ENCODE peak calls at places on chromosomes 4 and X, in five cellular contexts. One of them, this sample, is unnamed.
A peak's percentile ranks its signal among the peaks of the same experiment; 100 is the strongest.

GRCh38 chr4:28373601-28374000 is 1513.0 kb downstream of the STIM2 start:
- DNase-seq in AG10803: peak; percentile 31
- DNase-seq in mucosa of descending colon: no peak
- DNase-seq in colonic mucosa: no peak
- DNase-seq in AG04450: no peak
- DNase-seq in this sample: no peak

GRCh38 chrX:17077349-17077748 is 130.9 kb downstream of the REPS2 start:
- DNase-seq in AG10803: peak; percentile 54
- DNase-seq in mucosa of descending colon: no peak
- DNase-seq in colonic mucosa: no peak
- DNase-seq in AG04450: no peak
- DNase-seq in this sample: no peak

GRCh38 chr4:67897686-67898085 is 13.9 kb upstream of the TMPRSS11D start:
- DNase-seq in AG10803: no peak
- DNase-seq in mucosa of descending colon: no peak
- DNase-seq in colonic mucosa: no peak
- DNase-seq in AG04450: no peak
- DNase-seq in this sample: no peak

GRCh38 chr4:88623097-88623496 is 30.8 kb downstream of the HERC3 start:
- DNase-seq in AG10803: peak; percentile 95
- DNase-seq in mucosa of descending colon: no peak
- DNase-seq in colonic mucosa: no peak
- DNase-seq in AG04450: no peak
- DNase-seq in this sample: no peak

GRCh38 chrX:11010476-11010875 is 100.7 kb upstream of the HCCS start:
- DNase-seq in AG10803: no peak
- DNase-seq in mucosa of descending colon: no peak
- DNase-seq in colonic mucosa: no peak
- DNase-seq in AG04450: no peak
- DNase-seq in this sample: no peak

GRCh38 chr4:120071192-120071795 is 4.6 kb upstream of the MAD2L1 start:
- DNase-seq in AG10803: peak; percentile 70
- DNase-seq in mucosa of descending colon: no peak
- DNase-seq in colonic mucosa: peak; percentile 56
- DNase-seq in AG04450: no peak
- DNase-seq in this sample: peak; percentile 56

GRCh38 chr4:158768577-158769174 is at the start of gene FNIP2:
- DNase-seq in AG10803: peak; percentile 75
- DNase-seq in mucosa of descending colon: peak; percentile 90
- DNase-seq in colonic mucosa: peak; percentile 79
- DNase-seq in AG04450: no peak
- DNase-seq in this sample: peak; percentile 89

GRCh38 chrX:43655151-43655676 is 885 bp upstream of the MAOA start:
- DNase-seq in AG10803: peak; percentile 10
- DNase-seq in mucosa of descending colon: no peak
- DNase-seq in colonic mucosa: peak; percentile 42
- DNase-seq in AG04450: no peak
- DNase-seq in this sample: peak; percentile 64

GRCh38 chr4:164866817-164867490 is 10.0 kb upstream of the APELA start:
- DNase-seq in AG10803: peak; percentile 42
- DNase-seq in mucosa of descending colon: no peak
- DNase-seq in colonic mucosa: no peak
- DNase-seq in AG04450: no peak
- DNase-seq in this sample: no peak

GRCh38 chr4:105979506-105979905 is 84.2 kb downstream of the NPNT start:
- DNase-seq in AG10803: peak; percentile 29
- DNase-seq in mucosa of descending colon: no peak
- DNase-seq in colonic mucosa: no peak
- DNase-seq in AG04450: no peak
- DNase-seq in this sample: no peak

GRCh38 chr4:86448891-86449290 is 89.0 kb upstream of the MAPK10 start:
- DNase-seq in AG10803: no peak
- DNase-seq in mucosa of descending colon: no peak
- DNase-seq in colonic mucosa: no peak
- DNase-seq in AG04450: no peak
- DNase-seq in this sample: no peak

GRCh38 chr4:67988986-67989385 is 25.7 kb upstream of the TMPRSS11A start:
- DNase-seq in AG10803: peak; percentile 8
- DNase-seq in mucosa of descending colon: no peak
- DNase-seq in colonic mucosa: no peak
- DNase-seq in AG04450: no peak
- DNase-seq in this sample: no peak

GRCh38 chrX:119870626-119871131 is 854 bp downstream of the RNF113A start:
- DNase-seq in AG10803: peak; percentile 31
- DNase-seq in mucosa of descending colon: peak; percentile 46
- DNase-seq in colonic mucosa: peak; percentile 28
- DNase-seq in AG04450: no peak
- DNase-seq in this sample: peak; percentile 67

GRCh38 chrX:109624022-109624421 is 950 bp downstream of the KCNE5 start:
- DNase-seq in AG10803: no peak
- DNase-seq in mucosa of descending colon: no peak
- DNase-seq in colonic mucosa: no peak
- DNase-seq in AG04450: no peak
- DNase-seq in this sample: no peak

GRCh38 chr4:185872747-185873380 is 60.9 kb upstream of the SORBS2 start:
- DNase-seq in AG10803: peak; percentile 34
- DNase-seq in mucosa of descending colon: no peak
- DNase-seq in colonic mucosa: no peak
- DNase-seq in AG04450: no peak
- DNase-seq in this sample: no peak

GRCh38 chr4:38290360-38290759 is 330.2 kb downstream of the PTTG2 start:
- DNase-seq in AG10803: peak; percentile 15
- DNase-seq in mucosa of descending colon: no peak
- DNase-seq in colonic mucosa: no peak
- DNase-seq in AG04450: peak; percentile 11
- DNase-seq in this sample: no peak

GRCh38 chrX:102858826-102859627 is 78.0 kb upstream of the RAB40AL start:
- DNase-seq in AG10803: peak; percentile 1
- DNase-seq in mucosa of descending colon: no peak
- DNase-seq in colonic mucosa: no peak
- DNase-seq in AG04450: no peak
- DNase-seq in this sample: no peak

GRCh38 chr4:2497324-2497723 is 28.4 kb downstream of the RNF4 start:
- DNase-seq in AG10803: no peak
- DNase-seq in mucosa of descending colon: no peak
- DNase-seq in colonic mucosa: no peak
- DNase-seq in AG04450: no peak
- DNase-seq in this sample: no peak

GRCh38 chrX:107440692-107441091 is 8.8 kb upstream of the FRMPD3 start:
- DNase-seq in AG10803: no peak
- DNase-seq in mucosa of descending colon: no peak
- DNase-seq in colonic mucosa: no peak
- DNase-seq in AG04450: no peak
- DNase-seq in this sample: no peak

GRCh38 chr4:159360549-159360948 is 257.7 kb downstream of the RAPGEF2 start:
- DNase-seq in AG10803: peak; percentile 88
- DNase-seq in mucosa of descending colon: no peak
- DNase-seq in colonic mucosa: no peak
- DNase-seq in AG04450: peak; percentile 78
- DNase-seq in this sample: no peak

GRCh38 chr4:124596811-124597210 is 115.7 kb downstream of the ANKRD50 start:
- DNase-seq in AG10803: no peak
- DNase-seq in mucosa of descending colon: no peak
- DNase-seq in colonic mucosa: no peak
- DNase-seq in AG04450: no peak
- DNase-seq in this sample: no peak

GRCh38 chr4:88803600-88804096 is 106.0 kb upstream of the NAP1L5 start:
- DNase-seq in AG10803: peak; percentile 93
- DNase-seq in mucosa of descending colon: peak; percentile 45
- DNase-seq in colonic mucosa: peak; percentile 79
- DNase-seq in AG04450: peak; percentile 56
- DNase-seq in this sample: no peak

GRCh38 chrX:54950730-54951375 is 30.2 kb downstream of the TRO start:
- DNase-seq in AG10803: no peak
- DNase-seq in mucosa of descending colon: no peak
- DNase-seq in colonic mucosa: no peak
- DNase-seq in AG04450: no peak
- DNase-seq in this sample: no peak

GRCh38 chr4:142846729-142847606 is 867 bp upstream of the INPP4B start:
- DNase-seq in AG10803: no peak
- DNase-seq in mucosa of descending colon: peak; percentile 79
- DNase-seq in colonic mucosa: peak; percentile 78
- DNase-seq in AG04450: no peak
- DNase-seq in this sample: peak; percentile 17

GRCh38 chrX:105282077-105282476 is 61.6 kb upstream of the TEX13A start:
- DNase-seq in AG10803: no peak
- DNase-seq in mucosa of descending colon: no peak
- DNase-seq in colonic mucosa: no peak
- DNase-seq in AG04450: no peak
- DNase-seq in this sample: no peak

GRCh38 chrX:121256653-121257052 is 209.2 kb downstream of the GLUD2 start:
- DNase-seq in AG10803: peak; percentile 4
- DNase-seq in mucosa of descending colon: no peak
- DNase-seq in colonic mucosa: no peak
- DNase-seq in AG04450: no peak
- DNase-seq in this sample: no peak

GRCh38 chr4:181202249-181202648 is 1041.0 kb upstream of the TENM3 start:
- DNase-seq in AG10803: no peak
- DNase-seq in mucosa of descending colon: no peak
- DNase-seq in colonic mucosa: no peak
- DNase-seq in AG04450: no peak
- DNase-seq in this sample: no peak

GRCh38 chrX:155766321-155766720 is 114.8 kb upstream of the VAMP7 start:
- DNase-seq in AG10803: no peak
- DNase-seq in mucosa of descending colon: no peak
- DNase-seq in colonic mucosa: no peak
- DNase-seq in AG04450: no peak
- DNase-seq in this sample: no peak

GRCh38 chrX:39753296-39753996 is 344.3 kb downstream of the BCOR start:
- DNase-seq in AG10803: no peak
- DNase-seq in mucosa of descending colon: no peak
- DNase-seq in colonic mucosa: no peak
- DNase-seq in AG04450: no peak
- DNase-seq in this sample: no peak

GRCh38 chr4:94892051-94892450 is 134.3 kb downstream of the BMPR1B start:
- DNase-seq in AG10803: peak; percentile 5
- DNase-seq in mucosa of descending colon: no peak
- DNase-seq in colonic mucosa: no peak
- DNase-seq in AG04450: no peak
- DNase-seq in this sample: no peak
- TF ChIP-seq CTCF in AG10803: no peak
- TF ChIP-seq CTCF in mucosa of descending colon: no peak
- TF ChIP-seq CTCF in colonic mucosa: no peak
- TF ChIP-seq CTCF in AG04450: no peak
- TF ChIP-seq CTCF in this sample: no peak

GRCh38 chrX:122777766-122778165 is 406.3 kb upstream of the GRIA3 start:
- DNase-seq in AG10803: no peak
- DNase-seq in mucosa of descending colon: no peak
- DNase-seq in colonic mucosa: no peak
- DNase-seq in AG04450: no peak
- DNase-seq in this sample: no peak
- TF ChIP-seq CTCF in AG10803: no peak
- TF ChIP-seq CTCF in mucosa of descending colon: no peak
- TF ChIP-seq CTCF in colonic mucosa: no peak
- TF ChIP-seq CTCF in AG04450: no peak
- TF ChIP-seq CTCF in this sample: no peak

GRCh38 chr4:44425614-44426208 is 22.9 kb downstream of the KCTD8 start:
- DNase-seq in AG10803: no peak
- DNase-seq in mucosa of descending colon: no peak
- DNase-seq in colonic mucosa: no peak
- DNase-seq in AG04450: no peak
- DNase-seq in this sample: no peak
- TF ChIP-seq CTCF in AG10803: no peak
- TF ChIP-seq CTCF in mucosa of descending colon: no peak
- TF ChIP-seq CTCF in colonic mucosa: no peak
- TF ChIP-seq CTCF in AG04450: peak; percentile 36
- TF ChIP-seq CTCF in this sample: no peak

GRCh38 chr4:145840801-145841200 is 97.8 kb downstream of the ZNF827 start:
- DNase-seq in AG10803: no peak
- DNase-seq in mucosa of descending colon: no peak
- DNase-seq in colonic mucosa: no peak
- DNase-seq in AG04450: no peak
- DNase-seq in this sample: no peak
- TF ChIP-seq CTCF in AG10803: no peak
- TF ChIP-seq CTCF in mucosa of descending colon: no peak
- TF ChIP-seq CTCF in colonic mucosa: no peak
- TF ChIP-seq CTCF in AG04450: no peak
- TF ChIP-seq CTCF in this sample: no peak

GRCh38 chrX:80431502-80431832 is 11.2 kb downstream of the TENT5D start:
- DNase-seq in AG10803: no peak
- DNase-seq in mucosa of descending colon: no peak
- DNase-seq in colonic mucosa: no peak
- DNase-seq in AG04450: no peak
- DNase-seq in this sample: no peak

GRCh38 chrX:80432441-80432840 is 12.2 kb downstream of the TENT5D start:
- DNase-seq in AG10803: no peak
- DNase-seq in mucosa of descending colon: no peak
- DNase-seq in colonic mucosa: no peak
- DNase-seq in AG04450: no peak
- DNase-seq in this sample: no peak

GRCh38 chrX:80432863-80433262 is 12.6 kb downstream of the TENT5D start:
- DNase-seq in AG10803: peak; percentile 1
- DNase-seq in mucosa of descending colon: no peak
- DNase-seq in colonic mucosa: no peak
- DNase-seq in AG04450: no peak
- DNase-seq in this sample: no peak

DNA sequence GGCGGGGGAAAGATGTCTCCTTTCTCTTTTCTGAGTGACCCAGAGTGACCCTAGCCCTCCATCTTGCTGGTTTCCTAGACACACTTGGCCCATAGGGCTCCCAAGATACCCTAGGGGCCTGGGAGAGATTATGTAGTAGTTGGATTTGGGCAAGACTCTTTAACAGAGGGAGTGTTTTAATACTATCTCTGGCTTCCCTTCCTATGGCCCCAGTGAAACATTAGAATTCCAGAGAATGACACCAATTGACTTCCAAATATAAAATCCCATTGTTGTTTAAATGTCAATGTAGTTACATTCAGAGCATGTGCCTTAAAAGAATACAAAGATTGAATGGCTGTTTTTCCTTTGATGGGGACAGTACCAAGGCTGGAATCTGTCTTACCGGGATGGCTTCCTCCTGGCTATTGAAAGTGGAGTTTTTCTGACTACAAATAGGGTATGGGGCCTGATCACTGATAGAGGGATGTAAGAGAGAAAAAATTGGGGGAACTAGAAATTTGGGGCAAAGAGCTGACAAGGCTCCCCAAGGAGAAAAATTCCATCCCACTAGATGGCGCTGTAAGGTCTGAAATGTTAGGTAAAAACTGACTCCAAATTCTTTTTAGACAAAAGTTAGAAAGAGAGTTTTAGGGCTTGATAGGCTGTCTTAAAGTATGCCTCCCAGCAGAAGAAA is 10.7 kb downstream of the TENT5D start:
- DNase-seq in AG10803: no peak
- DNase-seq in mucosa of descending colon: no peak
- DNase-seq in colonic mucosa: no peak
- DNase-seq in AG04450: no peak
- DNase-seq in this sample: no peak
- TF ChIP-seq CTCF in AG10803: no peak
- TF ChIP-seq CTCF in mucosa of descending colon: no peak
- TF ChIP-seq CTCF in colonic mucosa: no peak
- TF ChIP-seq CTCF in AG04450: no peak
- TF ChIP-seq CTCF in this sample: no peak

GRCh38 chrX:130144509-130144908 is 21.1 kb downstream of the AIFM1 start:
- DNase-seq in AG10803: peak; percentile 39
- DNase-seq in mucosa of descending colon: no peak
- DNase-seq in colonic mucosa: no peak
- DNase-seq in AG04450: no peak
- DNase-seq in this sample: no peak
- TF ChIP-seq CTCF in AG10803: peak; percentile 13
- TF ChIP-seq CTCF in mucosa of descending colon: no peak
- TF ChIP-seq CTCF in colonic mucosa: no peak
- TF ChIP-seq CTCF in AG04450: peak; percentile 24
- TF ChIP-seq CTCF in this sample: no peak